ENCODE peak calls at places on chromosomes 5 and 9, in ten cellular contexts. M, A, V, F, J, X, H, P, S and Y are unnamed samples.

GRCh38 chr5:151740958-151741373 is 17.5 kb downstream of the ATOX1 start:
- DNase-seq in P (peak; percentile 78), S (peak; percentile 57), J (no peak), V (no peak), M (peak; percentile 82), H (no peak), A (no peak), F (peak; percentile 86), X (no peak), Y (no peak)

GRCh38 chr5:32600057-32600622 is 14.8 kb downstream of the SUB1 start:
- DNase-seq in J (no peak), P (peak; percentile 79), F (peak; percentile 92), X (no peak), H (no peak), S (peak; percentile 53), M (peak; percentile 89), V (no peak), A (peak; percentile 61), Y (no peak)

GRCh38 chr9:78278177-78278777 is 18.6 kb upstream of the PSAT1 start:
- DNase-seq in S (no peak), M (peak; percentile 84), X (no peak), P (peak; percentile 10), J (no peak), H (no peak), F (peak; percentile 82), V (no peak), A (no peak), Y (no peak)

GRCh38 chr9:72271617-72272478 is 93.2 kb downstream of the ZFAND5 start:
- DNase-seq in X (no peak), M (peak; percentile 13), A (peak; percentile 7), F (peak; percentile 29), P (peak; percentile 57), J (no peak), S (peak; percentile 60), H (no peak), V (peak; percentile 49), Y (peak; percentile 70)

GRCh38 chr5:87242242-87242641 is 25.4 kb upstream of the RASA1 start:
- DNase-seq in P (no peak), A (no peak), F (no peak), V (no peak), J (no peak), M (no peak), H (no peak), X (no peak), S (no peak), Y (no peak)

GRCh38 chr5:78727786-78728761 is 79.5 kb upstream of the LHFPL2 start:
- DNase-seq in P (no peak), J (no peak), S (no peak), M (no peak), H (no peak), A (no peak), F (no peak), V (no peak), X (no peak), Y (peak; percentile 55)

GRCh38 chr9:113544001-113544340 is 80.4 kb downstream of the RGS3 start:
- DNase-seq in S (no peak), H (no peak), F (no peak), V (no peak), A (no peak), M (no peak), J (no peak), X (no peak), P (no peak), Y (no peak)

GRCh38 chr5:33379757-33380156 is 61.0 kb upstream of the TARS1 start:
- DNase-seq in P (no peak), A (no peak), X (no peak), F (no peak), S (no peak), J (no peak), M (no peak), H (no peak), V (peak; percentile 64), Y (no peak)

GRCh38 chr5:178314066-178314660 is 81.6 kb upstream of the PHYKPL start:
- DNase-seq in J (no peak), A (no peak), V (no peak), X (no peak), S (no peak), H (peak; percentile 45), P (no peak), F (no peak), M (no peak), Y (no peak)

GRCh38 chr9:93697352-93698139 is 121.2 kb downstream of the PHF2 start:
- DNase-seq in S (no peak), F (no peak), A (no peak), M (no peak), V (peak; percentile 17), H (no peak), X (peak; percentile 64), P (no peak), J (no peak), Y (no peak)

GRCh38 chr9:136532799-136533774 is 12.8 kb downstream of the NOTCH1 start:
- DNase-seq in A (no peak), S (no peak), P (no peak), H (no peak), X (no peak), M (no peak), V (no peak), J (peak; percentile 33), F (no peak), Y (peak; percentile 75)

GRCh38 chr5:58076473-58077257 is 383.2 kb downstream of the PLK2 start:
- DNase-seq in F (no peak), P (no peak), A (no peak), V (no peak), H (no peak), M (no peak), S (no peak), J (no peak), X (no peak), Y (no peak)
- TF ChIP-seq CTCF in F (no peak), P (no peak), A (no peak), V (no peak), H (no peak), M (no peak), S (no peak), J (no peak), X (no peak), Y (no peak)

GRCh38 chr5:98769256-98770157 is 4.0 kb upstream of the RGMB start:
- DNase-seq in H (peak; percentile 79), J (no peak), F (peak; percentile 81), M (peak; percentile 67), P (peak; percentile 69), X (peak; percentile 88), V (peak; percentile 63), S (peak; percentile 57), A (peak; percentile 81), Y (peak; percentile 65)
- TF ChIP-seq CTCF in H (no peak), J (peak; percentile 25), F (no peak), M (no peak), P (peak; percentile 77), X (no peak), V (peak; percentile 54), S (peak; percentile 25), A (peak; percentile 25), Y (no peak)

GRCh38 chr5:37900692-37901091 is 60.9 kb upstream of the GDNF start:
- DNase-seq in P (peak; percentile 50), X (no peak), M (peak; percentile 7), J (no peak), S (peak; percentile 6), H (peak; percentile 89), F (peak; percentile 35), A (no peak), V (peak; percentile 42), Y (no peak)
- TF ChIP-seq CTCF in P (peak; percentile 54), X (no peak), M (no peak), J (no peak), S (peak; percentile 46), H (peak; percentile 13), F (peak; percentile 26), A (peak; percentile 29), V (peak; percentile 38), Y (no peak)

DNA sequence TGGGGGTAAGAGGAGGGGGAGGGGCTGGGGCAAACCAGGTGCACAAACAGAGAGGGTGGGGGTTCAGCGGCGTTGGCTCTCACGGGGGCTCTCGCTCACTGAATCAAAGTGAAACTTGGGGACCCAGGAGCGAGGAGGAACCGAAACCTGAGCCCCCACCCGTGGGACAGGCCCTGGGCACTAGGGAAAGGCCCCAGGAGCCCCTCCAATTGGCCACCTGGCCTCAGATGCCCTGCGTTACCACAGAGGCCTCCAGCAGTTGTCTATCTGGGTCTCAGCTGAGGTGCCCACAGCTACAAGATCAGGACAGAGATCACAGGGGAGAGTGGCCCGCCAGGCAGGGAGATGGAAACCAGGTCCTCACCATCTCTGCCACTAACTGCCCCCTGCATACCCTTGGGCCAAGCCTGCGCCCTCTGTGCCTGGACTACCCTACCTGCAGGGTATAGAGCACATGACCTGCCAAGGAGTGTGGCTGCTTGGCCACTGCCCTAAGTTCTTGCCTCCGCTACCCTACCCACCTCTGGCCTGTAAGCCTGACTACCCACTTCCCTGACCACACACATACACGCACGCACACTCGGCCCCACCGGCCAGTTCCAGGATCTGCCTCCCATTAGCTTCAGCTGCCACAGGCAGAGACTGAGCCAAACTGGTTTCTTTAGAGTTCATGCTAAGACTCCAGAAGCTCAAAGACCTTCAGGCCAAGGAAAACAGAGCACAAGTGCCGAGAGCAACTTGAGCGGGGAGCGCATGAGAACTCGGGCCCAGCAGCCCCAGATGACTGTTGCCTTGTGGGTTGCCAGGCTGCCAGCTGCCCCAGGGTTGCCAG is 39.9 kb downstream of the PAX5 start:
- DNase-seq in H (no peak), M (no peak), F (no peak), S (no peak), P (no peak), X (no peak), V (no peak), J (no peak), A (no peak), Y (peak; percentile 80)
- TF ChIP-seq CTCF in H (no peak), M (no peak), F (no peak), S (no peak), P (peak; percentile 8), X (no peak), V (no peak), J (no peak), A (no peak), Y (no peak)

GRCh38 chr9:128552153-128552743 is at the start of gene SPTAN1:
- DNase-seq in X (peak; percentile 98), P (peak; percentile 86), H (peak; percentile 97), A (peak; percentile 72), S (peak; percentile 75), F (peak; percentile 90), V (peak; percentile 93), M (peak; percentile 79), J (peak; percentile 95), Y (peak; percentile 100)
- TF ChIP-seq CTCF in X (no peak), P (no peak), H (no peak), A (peak; percentile 21), S (no peak), F (no peak), V (no peak), M (no peak), J (no peak), Y (no peak)